ENCODE peak calls at places on chromosomes 1 and 21, in six cellular contexts. S is activated CD4-positive, CD25-positive, alpha-beta regulatory T cell; X is tibial artery; U is HS-5; D is fibroblast of lung; I is stimulated activated CD4-positive, alpha-beta T cell treated with anti-CD3 and anti-CD28 coated beads, Interleukin-4, amount 100 ng/mL, for 1 hour. Y is an unnamed sample.

GRCh38 chr1:91712393-91712792 is 173.6 kb downstream of the TGFBR3 start:
- DNase-seq in S (no peak), X (no peak), U (no peak), D (no peak), I (no peak), Y (no peak)

GRCh38 chr1:77847621-77848080 is 40.8 kb upstream of the NEXN start:
- DNase-seq in S (no peak), X (no peak), U (no peak), D (no peak), I (no peak), Y (no peak)

GRCh38 chr1:219414250-219414649 is 198.7 kb downstream of the ZC3H11B start:
- DNase-seq in S (no peak), X (no peak), U (no peak), D (no peak), I (no peak), Y (no peak)

GRCh38 chr1:22709891-22710687 is 550 bp upstream of the EPHB2 start:
- DNase-seq in S (no peak), X (peak), U (no peak), D (peak), I (peak), Y (peak)

GRCh38 chr1:58917436-58917835 is 133.6 kb upstream of the JUN start:
- DNase-seq in S (no peak), X (no peak), U (no peak), D (no peak), I (no peak), Y (no peak)

GRCh38 chr1:162530318-162530984 is 31.1 kb upstream of the UAP1 start:
- DNase-seq in S (no peak), X (no peak), U (no peak), D (no peak), I (no peak), Y (no peak)

GRCh38 chr1:167720965-167721616 is 691 bp upstream of the MPZL1 start:
- DNase-seq in S (no peak), X (no peak), U (peak), D (peak), I (no peak), Y (peak)

GRCh38 chr1:70487910-70488665 is 77.0 kb downstream of the CTH start:
- DNase-seq in S (no peak), X (no peak), U (no peak), D (peak), I (no peak), Y (peak)

GRCh38 chr1:156262461-156263287 is 14.8 kb upstream of the PAQR6 start:
- DNase-seq in S (no peak), X (no peak), U (peak), D (peak), I (no peak), Y (peak)

GRCh38 chr1:162365284-162366041 is 11.2 kb downstream of the SPATA46 start:
- DNase-seq in S (no peak), X (no peak), U (no peak), D (no peak), I (no peak), Y (no peak)

GRCh38 chr1:83857108-83857507 is 141.8 kb downstream of the TTLL7 start:
- DNase-seq in S (no peak), X (no peak), U (peak), D (peak), I (no peak), Y (peak)

GRCh38 chr1:228546541-228547463 is 59.6 kb downstream of the RNF187 start:
- DNase-seq in S (no peak), X (no peak), U (no peak), D (no peak), I (no peak), Y (no peak)

GRCh38 chr1:22662318-22662717 is 9.3 kb downstream of the C1QB start:
- DNase-seq in S (no peak), X (peak), U (no peak), D (no peak), I (no peak), Y (no peak)

GRCh38 chr1:191615422-191615821 is 542.8 kb upstream of the RGS18 start:
- DNase-seq in S (no peak), X (no peak), U (no peak), D (no peak), I (no peak), Y (no peak)

GRCh38 chr1:117392776-117393175 is 25.5 kb downstream of the MAN1A2 start:
- DNase-seq in S (no peak), X (no peak), U (no peak), D (no peak), I (no peak), Y (no peak)

GRCh38 chr1:222712253-222713090 is at the start of the genes AIDA and BROX:
- DNase-seq in S (peak), X (peak), U (peak), D (peak), I (peak), Y (peak)

GRCh38 chr21:45792682-45793383 is 149.3 kb downstream of the PCBP3 start:
- DNase-seq in S (no peak), X (no peak), U (no peak), D (no peak), I (no peak), Y (no peak)

GRCh38 chr1:4344065-4344753 is 310.2 kb upstream of the AJAP1 start:
- DNase-seq in S (no peak), X (no peak), U (no peak), D (no peak), I (no peak), Y (no peak)

GRCh38 chr1:118914379-118915161 is 73.6 kb downstream of the TBX15 start:
- DNase-seq in S (no peak), X (no peak), U (no peak), D (no peak), I (no peak), Y (no peak)

GRCh38 chr1:70256664-70257063 is 35.5 kb downstream of the SRSF11 start:
- DNase-seq in S (no peak), X (no peak), U (no peak), D (peak), I (no peak), Y (no peak)

GRCh38 chr1:3744646-3745045 is 7.6 kb upstream of the CCDC27 start:
- DNase-seq in S (no peak), X (no peak), U (no peak), D (no peak), I (no peak), Y (no peak)

GRCh38 chr1:168465942-168466702 is 77.7 kb downstream of the XCL2 start:
- DNase-seq in S (no peak), X (no peak), U (no peak), D (peak), I (peak), Y (no peak)

GRCh38 chr1:12144236-12144635 is 22.6 kb upstream of the TNFRSF1B start:
- DNase-seq in S (no peak), X (no peak), U (no peak), D (no peak), I (no peak), Y (no peak)

GRCh38 chr21:31372176-31372765 is 28.2 kb upstream of the TIAM1 start:
- DNase-seq in S (no peak), X (no peak), U (no peak), D (no peak), I (no peak), Y (no peak)

Y was measured in erythroblast.